ENCODE peak calls at places on chromosomes 5 and 9, in ten cellular contexts. Q is sigmoid colon, C is pancreas, Z is astrocyte of the cerebellum, Y is A549, U is lower leg skin, S is fibroblast of pulmonary artery, V is foreskin fibroblast, F is GM12865, O is fibroblast of mammary gland. J is an unnamed sample.

GRCh38 chr5:81402180-81402930 is 8.4 kb upstream of the ACOT12 start:
- DNase-seq in O (no peak), Z (no peak), U (no peak), V (no peak), C (no peak), Q (no peak), S (no peak), F (no peak), Y (no peak), J (no peak)

GRCh38 chr5:63961125-63961597 is 1.1 kb downstream of the HTR1A start:
- DNase-seq in Q (no peak), Y (no peak), U (peak; percentile 72), V (no peak), O (no peak), F (no peak), S (no peak), C (no peak), Z (no peak), J (no peak)

GRCh38 chr9:116693233-116693731 is 6.2 kb downstream of the TRIM32 start:
- DNase-seq in Y (no peak), V (peak; percentile 49), Z (no peak), Q (no peak), S (peak; percentile 44), C (no peak), F (no peak), U (no peak), O (peak; percentile 71), J (no peak)

GRCh38 chr9:68941780-68942459 is 72.0 kb downstream of the PRKACG start:
- DNase-seq in C (no peak), Q (no peak), S (no peak), Y (no peak), Z (no peak), U (no peak), V (no peak), F (no peak), O (no peak), J (no peak)

GRCh38 chr5:81513982-81514381 is 120.0 kb upstream of the ACOT12 start:
- DNase-seq in Y (peak; percentile 5), S (peak; percentile 31), C (no peak), U (no peak), Z (no peak), O (peak; percentile 18), V (no peak), Q (no peak), F (no peak), J (no peak)

GRCh38 chr9:16031971-16032370 is 479.1 kb downstream of the CCDC171 start:
- DNase-seq in F (no peak), Y (no peak), Q (no peak), O (no peak), U (no peak), V (peak; percentile 15), Z (peak; percentile 90), S (no peak), C (no peak), J (no peak)

GRCh38 chr9:8718121-8718725 is 918.6 kb upstream of the DMAC1 start:
- DNase-seq in S (peak; percentile 48), Q (no peak), O (peak; percentile 94), Z (peak; percentile 87), U (no peak), Y (no peak), V (peak; percentile 80), C (no peak), F (no peak), J (no peak)

GRCh38 chr9:89317282-89317681 is 1.0 kb upstream of the SECISBP2 start:
- DNase-seq in U (no peak), O (no peak), Z (no peak), C (no peak), V (no peak), F (no peak), Q (no peak), Y (no peak), S (no peak), J (no peak)

GRCh38 chr9:77751341-77752091 is 103.4 kb upstream of the GNA14 start:
- DNase-seq in C (no peak), V (peak; percentile 82), Y (peak; percentile 13), U (no peak), O (peak; percentile 79), Q (no peak), F (peak; percentile 47), S (peak; percentile 86), Z (peak; percentile 81), J (no peak)

GRCh38 chr5:174678107-174678506 is 46.3 kb upstream of the MSX2 start:
- DNase-seq in O (no peak), Y (no peak), S (no peak), U (no peak), Z (no peak), Q (no peak), F (no peak), C (no peak), V (no peak), J (no peak)

GRCh38 chr9:7996558-7996957 is 197.0 kb upstream of the DMAC1 start:
- DNase-seq in U (no peak), C (no peak), Z (no peak), F (no peak), Y (no peak), V (no peak), Q (no peak), S (no peak), O (no peak), J (no peak)

GRCh38 chr9:82354260-82354659 is 365.7 kb downstream of the SPATA31D1 start:
- DNase-seq in Y (no peak), Q (no peak), U (no peak), V (peak; percentile 89), F (no peak), S (peak; percentile 48), Z (peak; percentile 37), C (no peak), O (peak; percentile 94), J (no peak)

GRCh38 chr9:111914749-111915424 is 18.3 kb downstream of the UGCG start:
- DNase-seq in Y (no peak), C (no peak), S (peak; percentile 64), U (no peak), Q (no peak), F (peak; percentile 42), Z (no peak), O (peak; percentile 49), V (peak; percentile 37), J (no peak)

GRCh38 chr5:68225188-68225910 is 9.8 kb downstream of the PIK3R1 start:
- DNase-seq in Q (peak; percentile 90), Z (peak; percentile 49), U (peak; percentile 94), Y (no peak), F (no peak), C (no peak), S (peak; percentile 94), O (peak; percentile 92), V (peak; percentile 97), J (no peak)

GRCh38 chr5:74837115-74837514 is 29.1 kb downstream of the FAM169A start:
- DNase-seq in Z (no peak), F (no peak), C (no peak), Q (no peak), V (no peak), S (no peak), Y (no peak), O (no peak), U (no peak), J (no peak)

GRCh38 chr5:74833537-74834266 is 32.5 kb downstream of the FAM169A start:
- DNase-seq in S (no peak), O (no peak), C (no peak), Q (no peak), U (no peak), V (no peak), Y (no peak), F (no peak), Z (no peak), J (no peak)

GRCh38 chr5:74838262-74838661 is 27.9 kb downstream of the FAM169A start:
- DNase-seq in V (no peak), C (no peak), Q (no peak), U (no peak), O (no peak), S (no peak), F (no peak), Z (no peak), Y (no peak), J (no peak)

GRCh38 chr5:74839228-74839627 is 27.0 kb downstream of the FAM169A start:
- DNase-seq in S (no peak), V (no peak), U (no peak), Z (no peak), Y (no peak), Q (no peak), F (peak; percentile 5), C (no peak), O (no peak), J (no peak)
- TF ChIP-seq CTCF in S (no peak), V (no peak), U (no peak), Z (no peak), Y (no peak), Q (no peak), F (no peak), C (no peak), O (no peak), J (no peak)

GRCh38 chr9:87479801-87480201 is 17.9 kb upstream of the DAPK1 start:
- DNase-seq in O (peak; percentile 8), Y (no peak), U (no peak), Q (no peak), C (no peak), S (peak; percentile 8), Z (no peak), V (no peak), F (peak; percentile 80), J (peak; percentile 70)

GRCh38 chr9:87478211-87478992 is 19.3 kb upstream of the DAPK1 start:
- DNase-seq in Z (no peak), F (no peak), Y (no peak), S (no peak), C (no peak), V (no peak), Q (no peak), U (no peak), O (no peak), J (no peak)

GRCh38 chr9:87481890-87482855 is 15.5 kb upstream of the DAPK1 start:
- DNase-seq in O (no peak), C (no peak), Q (no peak), U (no peak), Y (no peak), V (no peak), F (no peak), Z (no peak), S (no peak), J (no peak)
- H3K4me3 ChIP-seq in O (no peak overlapping the region), C (no peak overlapping the region), Q (no peak overlapping the region), U (no peak overlapping the region), Y (no peak overlapping the region), V (no peak overlapping the region), F (no peak overlapping the region), Z (no peak overlapping the region), S (no peak overlapping the region), J (no peak overlapping the region)

GRCh38 chr9:130334915-130335314 is 69.4 kb downstream of the HMCN2 start:
- DNase-seq in F (no peak), V (no peak), Q (no peak), O (no peak), U (no peak), S (no peak), C (no peak), Y (no peak), Z (no peak), J (no peak)
- TF ChIP-seq CTCF in F (no peak), V (no peak), Q (no peak), O (no peak), U (no peak), S (no peak), C (no peak), Y (no peak), Z (no peak), J (no peak)

GRCh38 chr5:16943846-16944675 is 8.0 kb upstream of the MYO10 start:
- DNase-seq in O (no peak), Z (no peak), Y (no peak), C (no peak), U (no peak), F (no peak), S (no peak), V (no peak), Q (no peak), J (no peak)

GRCh38 chr5:16946725-16947124 is 10.6 kb upstream of the MYO10 start:
- DNase-seq in V (no peak), Y (no peak), Z (no peak), Q (no peak), U (no peak), F (no peak), O (no peak), S (no peak), C (no peak), J (no peak)

GRCh38 chr5:16945163-16945562 is 9.1 kb upstream of the MYO10 start:
- DNase-seq in V (no peak), Y (no peak), Q (no peak), F (no peak), Z (no peak), U (no peak), O (no peak), S (no peak), C (no peak), J (no peak)
- H3K4me3 ChIP-seq in V (no peak overlapping the region), Y (no peak overlapping the region), Q (no peak overlapping the region), F (no peak overlapping the region), Z (no peak overlapping the region), U (no peak overlapping the region), O (no peak overlapping the region), S (no peak overlapping the region), C (no peak overlapping the region), J (no peak overlapping the region)

J was measured in GM06990.